ENCODE peak calls at places on chromosomes 12 and 14, in nine cellular contexts. A, T, I, Z, C, M, E, W and G are unnamed samples.

GRCh38 chr12:31659087-31659942 is at the start of gene ETFBKMT:
- DNase-seq in A (peak), T (peak), I (peak), Z (peak), C (peak), M (peak), E (peak), W (peak), G (peak)

GRCh38 chr12:116542345-116542950 is 16.7 kb upstream of the MAP1LC3B2 start:
- DNase-seq in A (no peak), T (no peak), I (no peak), Z (no peak), C (no peak), M (no peak), E (no peak), W (no peak), G (no peak)

GRCh38 chr12:116066381-116067230 is 210.9 kb downstream of the MED13L start:
- DNase-seq in A (peak), T (peak), I (no peak), Z (no peak), C (peak), M (peak), E (peak), W (peak), G (peak)

GRCh38 chr12:52650520-52651081 is 1.4 kb downstream of the KRT2 start:
- DNase-seq in A (no peak), T (no peak), I (no peak), Z (no peak), C (no peak), M (no peak), E (no peak), W (no peak), G (no peak)

GRCh38 chr12:119412811-119413794 is 78.6 kb downstream of the CCDC60 start:
- DNase-seq in A (peak), T (peak), I (peak), Z (peak), C (no peak), M (no peak), E (peak), W (peak), G (no peak)

GRCh38 chr12:7113389-7113871 is 4.4 kb upstream of the C1RL start:
- DNase-seq in A (peak), T (no peak), I (peak), Z (no peak), C (no peak), M (peak), E (peak), W (no peak), G (peak)

GRCh38 chr14:81535399-81536124 is 1.9 kb upstream of the SEL1L start:
- DNase-seq in A (no peak), T (no peak), I (no peak), Z (no peak), C (no peak), M (no peak), E (no peak), W (no peak), G (no peak)

GRCh38 chr12:75623631-75624118 is 112.3 kb upstream of the KRR1 start:
- DNase-seq in A (no peak), T (no peak), I (no peak), Z (no peak), C (no peak), M (no peak), E (peak), W (no peak), G (no peak)

GRCh38 chr12:7042847-7043246 is 17.7 kb upstream of the C1S start:
- DNase-seq in A (no peak), T (no peak), I (no peak), Z (no peak), C (no peak), M (no peak), E (peak), W (no peak), G (no peak)

GRCh38 chr12:75599061-75599460 is 87.7 kb upstream of the KRR1 start:
- DNase-seq in A (no peak), T (no peak), I (no peak), Z (no peak), C (no peak), M (no peak), E (no peak), W (no peak), G (no peak)

GRCh38 chr14:56686416-56686815 is 106.8 kb downstream of the TMEM260 start:
- DNase-seq in A (no peak), T (no peak), I (peak), Z (no peak), C (no peak), M (no peak), E (no peak), W (peak), G (no peak)

GRCh38 chr14:78401866-78402265 is 231.7 kb downstream of the NRXN3 start:
- DNase-seq in A (no peak), T (no peak), I (no peak), Z (no peak), C (no peak), M (no peak), E (no peak), W (no peak), G (no peak)

GRCh38 chr12:119838781-119839180 is 38.3 kb downstream of the CIT start:
- DNase-seq in A (no peak), T (no peak), I (no peak), Z (no peak), C (no peak), M (no peak), E (no peak), W (no peak), G (no peak)

GRCh38 chr12:67362526-67362925 is 93.4 kb downstream of the CAND1 start:
- DNase-seq in A (no peak), T (no peak), I (no peak), Z (no peak), C (no peak), M (no peak), E (no peak), W (no peak), G (no peak)

GRCh38 chr12:6822461-6823135 is 977 bp downstream of the GPR162 start:
- DNase-seq in A (no peak), T (no peak), I (no peak), Z (no peak), C (no peak), M (no peak), E (no peak), W (no peak), G (no peak)

GRCh38 chr14:87805315-87805723 is 187.7 kb downstream of the GALC start:
- DNase-seq in A (peak), T (peak), I (peak), Z (no peak), C (no peak), M (no peak), E (no peak), W (peak), G (peak)

GRCh38 chr12:88409257-88409656 is 171.0 kb downstream of the KITLG start:
- DNase-seq in A (no peak), T (no peak), I (no peak), Z (no peak), C (no peak), M (no peak), E (no peak), W (no peak), G (no peak)

GRCh38 chr12:101713059-101713682 is 15.7 kb downstream of the CHPT1 start:
- DNase-seq in A (no peak), T (no peak), I (peak), Z (no peak), C (no peak), M (no peak), E (no peak), W (no peak), G (no peak)

GRCh38 chr12:85092814-85093370 is 56.7 kb downstream of the LRRIQ1 start:
- DNase-seq in A (no peak), T (no peak), I (no peak), Z (no peak), C (no peak), M (no peak), E (peak), W (no peak), G (no peak)

GRCh38 chr14:101953151-101953550 is 11.2 kb upstream of the DYNC1H1 start:
- DNase-seq in A (no peak), T (no peak), I (no peak), Z (no peak), C (no peak), M (no peak), E (no peak), W (no peak), G (no peak)

GRCh38 chr12:102439391-102440108 is 40.8 kb downstream of the IGF1 start:
- DNase-seq in A (no peak), T (no peak), I (no peak), Z (no peak), C (no peak), M (no peak), E (no peak), W (no peak), G (no peak)

GRCh38 chr14:22598896-22599244 is 770 bp downstream of the ABHD4 start:
- DNase-seq in A (no peak), T (no peak), I (peak), Z (no peak), C (no peak), M (no peak), E (peak), W (peak), G (peak)

GRCh38 chr12:110256780-110257431 is 24.1 kb upstream of the ATP2A2 start:
- DNase-seq in A (no peak), T (no peak), I (peak), Z (no peak), C (no peak), M (no peak), E (no peak), W (no peak), G (no peak)

GRCh38 chr14:104877066-104877805 is 12.2 kb downstream of the CEP170B start:
- DNase-seq in A (no peak), T (no peak), I (no peak), Z (no peak), C (no peak), M (no peak), E (no peak), W (no peak), G (no peak)

GRCh38 chr14:102500190-102500661 is 9.3 kb downstream of the ANKRD9 start:
- DNase-seq in A (no peak), T (no peak), I (peak), Z (no peak), C (no peak), M (no peak), E (no peak), W (no peak), G (peak)

GRCh38 chr12:80713419-80713818 is 3.3 kb upstream of the MYF5 start:
- DNase-seq in A (no peak), T (no peak), I (no peak), Z (no peak), C (no peak), M (no peak), E (no peak), W (no peak), G (no peak)

GRCh38 chr12:19245126-19245525 is 115.6 kb downstream of the PLEKHA5 start:
- DNase-seq in A (no peak), T (no peak), I (no peak), Z (no peak), C (no peak), M (no peak), E (no peak), W (no peak), G (no peak)

GRCh38 chr12:93415723-93416464 is 25.9 kb downstream of the UBE2N start:
- DNase-seq in A (no peak), T (no peak), I (no peak), Z (no peak), C (no peak), M (no peak), E (no peak), W (no peak), G (no peak)

GRCh38 chr12:111597731-111598636 is 1.1 kb downstream of the ATXN2 start:
- DNase-seq in A (peak), T (peak), I (peak), Z (peak), C (peak), M (peak), E (peak), W (peak), G (peak)

GRCh38 chr12:31482816-31483215 is 108.1 kb downstream of the DENND5B start:
- DNase-seq in A (no peak), T (no peak), I (no peak), Z (no peak), C (no peak), M (no peak), E (no peak), W (no peak), G (no peak)

GRCh38 chr12:116736962-116737773 is 701 bp downstream of the SPRING1 start:
- DNase-seq in A (no peak), T (no peak), I (no peak), Z (no peak), C (no peak), M (no peak), E (no peak), W (no peak), G (no peak)

GRCh38 chr12:24244231-24244630 is 294.8 kb upstream of the SOX5 start:
- DNase-seq in A (no peak), T (no peak), I (no peak), Z (no peak), C (no peak), M (no peak), E (no peak), W (no peak), G (no peak)

GRCh38 chr14:105491366-105492006 is 440 bp downstream of the TEDC1 start:
- DNase-seq in A (peak), T (peak), I (no peak), Z (no peak), C (peak), M (peak), E (peak), W (peak), G (peak)

GRCh38 chr12:2555487-2556082 is 239.2 kb upstream of the FKBP4 start:
- DNase-seq in A (no peak), T (no peak), I (no peak), Z (no peak), C (no peak), M (no peak), E (no peak), W (no peak), G (no peak)

GRCh38 chr12:29743801-29744200 is 39.9 kb downstream of the TMTC1 start:
- DNase-seq in A (no peak), T (no peak), I (peak), Z (no peak), C (no peak), M (no peak), E (peak), W (no peak), G (no peak)